ENCODE peak calls at places on chromosomes 7 and 10, in four cellular contexts. L is left cardiac atrium, Y is AG20443, C is Calu3. D is an unnamed sample.
A peak's percentile ranks its signal among the peaks of the same experiment; 100 is the strongest.

GRCh38 chr10:23310443-23310842 is 34.2 kb downstream of the C10orf67 start:
- DNase-seq in L (no peak), Y (no peak), C (no peak), D (no peak)

GRCh38 chr7:130494480-130494879 is 2.6 kb downstream of the MEST start:
- DNase-seq in L (no peak), Y (no peak), C (no peak), D (no peak)

GRCh38 chr7:26862806-26863205 is 1.6 kb downstream of the SKAP2 start:
- DNase-seq in L (no peak), Y (no peak), C (no peak), D (no peak)

GRCh38 chr7:36889182-36889581 is 164.9 kb upstream of the AOAH start:
- DNase-seq in L (no peak), Y (no peak), C (no peak), D (no peak)

GRCh38 chr7:105776986-105777910 is 99.2 kb downstream of the ATXN7L1 start:
- DNase-seq in L (no peak), Y (no peak), C (no peak), D (no peak)

GRCh38 chr7:133082390-133082766 is 488 bp upstream of the CHCHD3 start:
- DNase-seq in L (no peak), Y (no peak), C (no peak), D (no peak)

GRCh38 chr10:97399843-97400545 is 1.1 kb downstream of the RRP12 start:
- DNase-seq in L (peak; percentile 58), Y (peak; percentile 79), C (peak; percentile 57), D (no peak)

GRCh38 chr7:46654546-46655443 is 733.7 kb upstream of the IGFBP3 start:
- DNase-seq in L (no peak), Y (no peak), C (no peak), D (no peak)

GRCh38 chr7:8702807-8703206 is 269.4 kb downstream of the NXPH1 start:
- DNase-seq in L (no peak), Y (no peak), C (no peak), D (no peak)

GRCh38 chr7:102024769-102025391 is 207.5 kb downstream of the CUX1 start:
- DNase-seq in L (peak; percentile 36), Y (no peak), C (no peak), D (no peak)

GRCh38 chr7:17713584-17713983 is 226.7 kb downstream of the SNX13 start:
- DNase-seq in L (no peak), Y (no peak), C (no peak), D (no peak)

GRCh38 chr10:69644658-69645295 is 14.7 kb downstream of the FAM241B start:
- DNase-seq in L (peak; percentile 59), Y (peak; percentile 91), C (peak; percentile 85), D (no peak)

GRCh38 chr7:130394421-130395188 is 14.3 kb downstream of the CPA1 start:
- DNase-seq in L (no peak), Y (no peak), C (no peak), D (no peak)

GRCh38 chr7:43758861-43759683 is 592 bp downstream of the BLVRA start:
- DNase-seq in L (peak; percentile 52), Y (peak; percentile 75), C (peak; percentile 53), D (peak; percentile 34)

GRCh38 chr7:54796150-54796549 is 37.1 kb upstream of the SEC61G start:
- DNase-seq in L (no peak), Y (no peak), C (no peak), D (no peak)

GRCh38 chr7:18541189-18541870 is 45.8 kb downstream of the HDAC9 start:
- DNase-seq in L (peak; percentile 52), Y (peak; percentile 65), C (no peak), D (no peak)

GRCh38 chr7:32025381-32026075 is 44.7 kb downstream of the PDE1C start:
- DNase-seq in L (no peak), Y (no peak), C (no peak), D (no peak)

GRCh38 chr7:47254081-47255006 is 327.6 kb downstream of the TNS3 start:
- DNase-seq in L (peak; percentile 89), Y (peak; percentile 95), C (peak; percentile 90), D (no peak)

GRCh38 chr7:20299647-20300312 is 30.9 kb upstream of the ITGB8 start:
- DNase-seq in L (no peak), Y (peak; percentile 43), C (no peak), D (no peak)

GRCh38 chr10:3754727-3755439 is 30.1 kb downstream of the KLF6 start:
- DNase-seq in L (peak; percentile 44), Y (peak; percentile 74), C (peak; percentile 73), D (no peak)

GRCh38 chr7:38220452-38220851 is 42.4 kb downstream of the STARD3NL start:
- DNase-seq in L (no peak), Y (no peak), C (no peak), D (no peak)

GRCh38 chr7:85612514-85612913 is 425.7 kb upstream of the SEMA3D start:
- DNase-seq in L (no peak), Y (no peak), C (no peak), D (no peak)

GRCh38 chr7:111914287-111914686 is 291.9 kb downstream of the DOCK4 start:
- DNase-seq in L (no peak), Y (no peak), C (no peak), D (no peak)

GRCh38 chr7:116953372-116953726 is at the start of gene ST7:
- DNase-seq in L (peak; percentile 69), Y (peak; percentile 88), C (peak; percentile 66), D (peak; percentile 30)

GRCh38 chr7:92831716-92832622 is 4.4 kb downstream of the CDK6 start:
- DNase-seq in L (no peak), Y (peak; percentile 57), C (peak; percentile 8), D (no peak)

GRCh38 chr7:86295526-86295925 is 348.2 kb upstream of the GRM3 start:
- DNase-seq in L (no peak), Y (no peak), C (no peak), D (no peak)

GRCh38 chr7:130821864-130822263 is 87.9 kb upstream of the KLF14 start:
- DNase-seq in L (no peak), Y (no peak), C (no peak), D (no peak)

GRCh38 chr7:44978511-44979366 is at the start of gene MYO1G:
- DNase-seq in L (peak; percentile 60), Y (no peak), C (no peak), D (peak; percentile 69)

GRCh38 chr10:1978593-1978992 is 241.3 kb upstream of the ADARB2 start:
- DNase-seq in L (no peak), Y (no peak), C (no peak), D (no peak)

GRCh38 chr7:133140994-133141595 is 59.2 kb upstream of the CHCHD3 start:
- DNase-seq in L (no peak), Y (no peak), C (no peak), D (no peak)

GRCh38 chr7:152522551-152522950 is 86.7 kb upstream of the KMT2C start:
- DNase-seq in L (peak; percentile 31), Y (no peak), C (no peak), D (no peak)

GRCh38 chr10:128405450-128405849 is 279.2 kb upstream of the MKI67 start:
- DNase-seq in L (no peak), Y (no peak), C (no peak), D (no peak)

GRCh38 chr10:117553815-117554172 is 11.2 kb downstream of the EMX2 start:
- DNase-seq in L (no peak), Y (no peak), C (no peak), D (no peak)

GRCh38 chr7:54985405-54986360 is 33.1 kb upstream of the EGFR start:
- DNase-seq in L (no peak), Y (peak; percentile 81), C (no peak), D (no peak)

GRCh38 chr7:32222251-32222900 is 152.2 kb upstream of the PDE1C start:
- DNase-seq in L (no peak), Y (no peak), C (no peak), D (no peak)

GRCh38 chr10:8817303-8817702 is 762.8 kb downstream of the GATA3 start:
- DNase-seq in L (no peak), Y (no peak), C (no peak), D (no peak)

GRCh38 chr10:126953886-126954285 is 48.7 kb downstream of the DOCK1 start:
- DNase-seq in L (no peak), Y (no peak), C (no peak), D (no peak)

GRCh38 chr7:66859794-66860645 is 61.0 kb upstream of the TMEM248 start:
- DNase-seq in L (peak; percentile 42), Y (no peak), C (no peak), D (no peak)

GRCh38 chr7:116560021-116560970 is 35.5 kb downstream of the CAV1 start:
- DNase-seq in L (peak; percentile 34), Y (no peak), C (no peak), D (no peak)

D was measured in T follicular helper cell.